ENCODE peak calls at places on chromosomes 13 and 19, in eight cellular contexts. Y is stomach, Q is AG04450, A is heart right ventricle, L is right lobe of liver, V is foreskin keratinocyte, B is GM12865, P is H9. X is an unnamed sample.

GRCh38 chr13:47175172-47175806 is 278.4 kb upstream of the HTR2A start:
- DNase-seq in Y (no peak), A (no peak), L (no peak), Q (peak), P (no peak), B (no peak), V (peak), X (no peak)

GRCh38 chr19:14450168-14450874 is 17.2 kb downstream of the PKN1 start:
- DNase-seq in P (peak), V (no peak), Y (no peak), Q (no peak), L (no peak), B (peak), A (no peak), X (no peak)

GRCh38 chr13:30049692-30050091 is 199.3 kb upstream of the UBL3 start:
- DNase-seq in V (peak), P (no peak), Y (no peak), A (peak), Q (no peak), L (no peak), B (no peak), X (no peak)

GRCh38 chr19:46428278-46429141 is at the start of gene PNMA8C:
- DNase-seq in P (peak), V (no peak), Q (no peak), B (peak), Y (peak), L (peak), A (peak), X (no peak)

GRCh38 chr19:10915511-10916091 is 12.8 kb downstream of the YIPF2 start:
- DNase-seq in A (no peak), P (peak), B (no peak), V (peak), L (no peak), Y (peak), Q (peak), X (no peak)

GRCh38 chr13:51444922-51445321 is 7.9 kb downstream of the INTS6 start:
- DNase-seq in B (no peak), P (no peak), Y (no peak), V (no peak), L (no peak), Q (no peak), A (no peak), X (no peak)

GRCh38 chr19:10870501-10870954 is 825 bp upstream of the CARM1 start:
- DNase-seq in L (no peak), A (no peak), P (no peak), Y (no peak), V (no peak), B (no peak), Q (no peak), X (no peak)

GRCh38 chr19:1566392-1567115 is 1.6 kb downstream of the MEX3D start:
- DNase-seq in P (peak), V (peak), Y (peak), A (peak), L (no peak), Q (peak), B (no peak), X (no peak)

GRCh38 chr19:12872941-12873890 is 8.0 kb downstream of the DNASE2 start:
- DNase-seq in P (peak), Y (peak), B (peak), L (peak), A (peak), V (peak), Q (no peak), X (peak)

GRCh38 chr13:74026753-74027152 is 107.5 kb downstream of the KLF12 start:
- DNase-seq in A (no peak), Q (no peak), B (peak), Y (peak), L (no peak), V (no peak), P (peak), X (no peak)

GRCh38 chr13:98112456-98112855 is 30.4 kb upstream of the FARP1 start:
- DNase-seq in P (no peak), Q (no peak), A (no peak), L (no peak), V (no peak), B (no peak), Y (no peak), X (no peak)

GRCh38 chr19:20051841-20052768 is 12.8 kb upstream of the ZNF682 start:
- DNase-seq in Q (peak), L (peak), B (peak), Y (peak), V (peak), A (peak), P (peak), X (peak)

GRCh38 chr19:10009269-10009665 is 1.0 kb downstream of the COL5A3 start:
- DNase-seq in A (peak), Q (peak), P (peak), B (no peak), Y (peak), V (peak), L (no peak), X (peak)

GRCh38 chr13:24033527-24034302 is 126.8 kb upstream of the SPATA13 start:
- DNase-seq in P (no peak), Q (peak), V (no peak), B (no peak), A (no peak), Y (no peak), L (peak), X (no peak)

GRCh38 chr19:33558846-33559245 is 37.3 kb upstream of the PEPD start:
- DNase-seq in Y (no peak), Q (no peak), B (no peak), P (no peak), V (peak), A (no peak), L (no peak), X (no peak)

GRCh38 chr19:3225677-3226093 is 1.2 kb downstream of the CELF5 start:
- DNase-seq in B (no peak), Q (no peak), V (no peak), P (no peak), A (no peak), Y (no peak), L (no peak), X (no peak)

GRCh38 chr19:35247526-35248309 is 1.1 kb upstream of the LSR start:
- DNase-seq in P (peak), V (peak), Q (no peak), B (peak), A (peak), Y (peak), L (peak), X (no peak)

GRCh38 chr19:4737955-4738580 is 14.4 kb upstream of the DPP9 start:
- DNase-seq in B (no peak), L (no peak), V (no peak), Q (no peak), P (no peak), A (no peak), Y (no peak), X (no peak)
- TF ChIP-seq CTCF in B (no peak), L (no peak), V (no peak), Q (no peak), P (no peak), A (no peak), Y (no peak), X (no peak)

GRCh38 chr13:78317030-78317429 is 286.3 kb downstream of the POU4F1 start:
- DNase-seq in P (no peak), V (no peak), Y (no peak), A (no peak), B (peak), L (no peak), Q (no peak), X (no peak)
- TF ChIP-seq CTCF in P (peak), V (peak), Y (no peak), A (peak), B (peak), L (peak), Q (peak), X (no peak)

GRCh38 chr19:37809366-37809765 is 30.0 kb upstream of the ZNF573 start:
- DNase-seq in B (no peak), Q (no peak), A (no peak), V (no peak), L (no peak), Y (no peak), P (no peak), X (no peak)

GRCh38 chr19:37817180-37817911 is 38.0 kb upstream of the ZNF573 start:
- DNase-seq in L (peak), B (no peak), A (peak), Y (peak), V (no peak), P (peak), Q (no peak), X (peak)

GRCh38 chr19:37813340-37813739 is 34.0 kb upstream of the ZNF573 start:
- DNase-seq in Q (no peak), B (no peak), P (no peak), Y (no peak), L (no peak), A (no peak), V (no peak), X (no peak)
- TF ChIP-seq CTCF in Q (no peak), B (no peak), P (peak), Y (no peak), L (no peak), A (no peak), V (no peak), X (no peak)

GRCh38 chr13:48448285-48448962 is 35.5 kb upstream of the LPAR6 start:
- DNase-seq in B (no peak), V (no peak), A (no peak), P (no peak), Y (no peak), Q (no peak), L (no peak), X (no peak)
- TF ChIP-seq CTCF in B (no peak), V (no peak), A (no peak), P (no peak), Y (no peak), Q (no peak), L (no peak), X (no peak)

GRCh38 chr19:51509823-51510660 is 8.4 kb upstream of the SIGLEC12 start:
- DNase-seq in P (no peak), L (no peak), V (no peak), B (no peak), Y (no peak), A (no peak), Q (no peak), X (no peak)

GRCh38 chr19:51514866-51515481 is 13.4 kb upstream of the SIGLEC12 start:
- DNase-seq in V (peak), Y (no peak), L (no peak), Q (peak), P (no peak), B (peak), A (no peak), X (no peak)

GRCh38 chr19:51513968-51514367 is 12.4 kb upstream of the SIGLEC12 start:
- DNase-seq in L (no peak), Q (no peak), B (no peak), V (no peak), P (no peak), A (no peak), Y (no peak), X (no peak)

GRCh38 chr19:51508059-51508733 is 6.6 kb upstream of the SIGLEC12 start:
- DNase-seq in B (no peak), Q (no peak), L (no peak), A (no peak), V (no peak), P (no peak), Y (no peak), X (no peak)

GRCh38 chr19:51511353-51511752 is 9.8 kb upstream of the SIGLEC12 start:
- DNase-seq in L (no peak), P (no peak), B (peak), A (no peak), Q (no peak), Y (no peak), V (no peak), X (no peak)
- TF ChIP-seq CTCF in L (no peak), P (peak), B (peak), A (no peak), Q (peak), Y (no peak), V (peak), X (no peak)

GRCh38 chr13:93182406-93182805 is 44.2 kb upstream of the GPC6 start:
- DNase-seq in Y (no peak), B (no peak), A (no peak), P (no peak), L (no peak), V (no peak), Q (no peak), X (no peak)

GRCh38 chr13:93180376-93180966 is 46.1 kb upstream of the GPC6 start:
- DNase-seq in Q (peak), L (no peak), V (peak), P (no peak), A (no peak), Y (no peak), B (no peak), X (no peak)

DNA sequence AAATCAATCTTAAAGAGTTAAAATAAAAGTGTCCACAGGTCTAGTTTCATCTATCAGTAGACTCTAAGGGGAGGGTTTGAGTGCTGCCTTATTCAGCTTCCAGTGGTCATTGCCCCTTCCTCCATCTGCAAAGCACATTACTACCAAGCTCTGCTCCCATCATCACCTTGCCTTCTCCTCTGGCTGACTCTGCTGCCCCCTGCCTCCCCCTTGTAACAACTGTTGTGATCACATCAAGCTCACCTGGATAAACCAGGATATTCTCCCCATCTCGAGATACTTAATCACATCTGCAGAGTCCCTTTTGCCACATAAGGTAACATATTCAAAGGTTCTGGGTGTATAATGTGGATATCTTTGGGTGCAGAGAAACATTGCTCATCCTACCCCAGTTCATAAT is 43.3 kb upstream of the GPC6 start:
- DNase-seq in V (no peak), Q (no peak), L (no peak), Y (no peak), A (no peak), P (peak), B (no peak), X (no peak)
- TF ChIP-seq CTCF in V (peak), Q (no peak), L (no peak), Y (no peak), A (no peak), P (peak), B (no peak), X (no peak)

GRCh38 chr19:5025027-5025426 is 56.1 kb downstream of the KDM4B start:
- DNase-seq in A (no peak), Y (no peak), Q (no peak), V (no peak), P (no peak), L (no peak), B (no peak), X (no peak)

GRCh38 chr19:5028229-5028886 is 59.4 kb downstream of the KDM4B start:
- DNase-seq in V (no peak), Q (no peak), Y (no peak), A (no peak), L (no peak), P (no peak), B (no peak), X (no peak)

GRCh38 chr19:5024282-5024681 is 55.4 kb downstream of the KDM4B start:
- DNase-seq in L (no peak), Y (no peak), V (no peak), P (no peak), A (no peak), Q (no peak), B (no peak), X (no peak)

GRCh38 chr19:5030136-5030820 is 61.4 kb downstream of the KDM4B start:
- DNase-seq in Q (no peak), L (no peak), Y (no peak), P (no peak), B (no peak), A (no peak), V (no peak), X (no peak)

GRCh38 chr19:5026706-5027273 is 57.9 kb downstream of the KDM4B start:
- DNase-seq in P (no peak), V (no peak), Y (no peak), B (no peak), L (no peak), Q (no peak), A (no peak), X (no peak)
- TF ChIP-seq CTCF in P (peak), V (no peak), Y (no peak), B (no peak), L (no peak), Q (peak), A (no peak), X (no peak)